ENCODE peak calls at places on chromosome 1, in ten cellular contexts. One of them, this sample, is unnamed.

GRCh38 chr1:41728403-41729202 is 190.1 kb downstream of the HIVEP3 start:
- DNase-seq in mucosa of descending colon: peak
- DNase-seq in anterior cingulate cortex: no peak
- DNase-seq in NCI-H1092 treated with DMSO at 0.1 percent for 48 hours: peak
- DNase-seq in left ventricle myocardium inferior: no peak
- DNase-seq in LoVo: no peak
- DNase-seq in T-cell: peak
- DNase-seq in SJSA1: no peak
- DNase-seq in epithelial cell of esophagus: no peak
- DNase-seq in HuH-7: no peak
- DNase-seq in this sample: no peak

GRCh38 chr1:183267646-183268431 is 81.8 kb downstream of the LAMC2 start:
- DNase-seq in mucosa of descending colon: no peak
- DNase-seq in anterior cingulate cortex: no peak
- DNase-seq in NCI-H1092 treated with DMSO at 0.1 percent for 48 hours: no peak
- DNase-seq in left ventricle myocardium inferior: no peak
- DNase-seq in LoVo: peak
- DNase-seq in T-cell: no peak
- DNase-seq in SJSA1: no peak
- DNase-seq in epithelial cell of esophagus: peak
- DNase-seq in HuH-7: no peak
- DNase-seq in this sample: no peak

GRCh38 chr1:215119719-215120118 is 37.2 kb downstream of the KCNK2 start:
- DNase-seq in mucosa of descending colon: no peak
- DNase-seq in anterior cingulate cortex: no peak
- DNase-seq in NCI-H1092 treated with DMSO at 0.1 percent for 48 hours: no peak
- DNase-seq in left ventricle myocardium inferior: no peak
- DNase-seq in LoVo: no peak
- DNase-seq in T-cell: no peak
- DNase-seq in SJSA1: no peak
- DNase-seq in epithelial cell of esophagus: no peak
- DNase-seq in HuH-7: no peak
- DNase-seq in this sample: no peak

GRCh38 chr1:14369526-14370213 is 228.8 kb upstream of the KAZN start:
- DNase-seq in mucosa of descending colon: no peak
- DNase-seq in anterior cingulate cortex: no peak
- DNase-seq in NCI-H1092 treated with DMSO at 0.1 percent for 48 hours: no peak
- DNase-seq in left ventricle myocardium inferior: no peak
- DNase-seq in LoVo: no peak
- DNase-seq in T-cell: no peak
- DNase-seq in SJSA1: no peak
- DNase-seq in epithelial cell of esophagus: no peak
- DNase-seq in HuH-7: no peak
- DNase-seq in this sample: no peak

GRCh38 chr1:39061951-39062350 is 35.8 kb downstream of the NDUFS5 start:
- DNase-seq in mucosa of descending colon: no peak
- DNase-seq in anterior cingulate cortex: no peak
- DNase-seq in NCI-H1092 treated with DMSO at 0.1 percent for 48 hours: no peak
- DNase-seq in left ventricle myocardium inferior: no peak
- DNase-seq in LoVo: no peak
- DNase-seq in T-cell: no peak
- DNase-seq in SJSA1: no peak
- DNase-seq in epithelial cell of esophagus: no peak
- DNase-seq in HuH-7: no peak
- DNase-seq in this sample: no peak

GRCh38 chr1:214364335-214364734 is 83.4 kb downstream of the SMYD2 start:
- DNase-seq in mucosa of descending colon: no peak
- DNase-seq in anterior cingulate cortex: no peak
- DNase-seq in NCI-H1092 treated with DMSO at 0.1 percent for 48 hours: no peak
- DNase-seq in left ventricle myocardium inferior: peak
- DNase-seq in LoVo: no peak
- DNase-seq in T-cell: no peak
- DNase-seq in SJSA1: no peak
- DNase-seq in epithelial cell of esophagus: no peak
- DNase-seq in HuH-7: no peak
- DNase-seq in this sample: no peak

GRCh38 chr1:91505086-91505485 is 4.4 kb downstream of the CDC7 start:
- DNase-seq in mucosa of descending colon: no peak
- DNase-seq in anterior cingulate cortex: no peak
- DNase-seq in NCI-H1092 treated with DMSO at 0.1 percent for 48 hours: no peak
- DNase-seq in left ventricle myocardium inferior: no peak
- DNase-seq in LoVo: no peak
- DNase-seq in T-cell: no peak
- DNase-seq in SJSA1: no peak
- DNase-seq in epithelial cell of esophagus: no peak
- DNase-seq in HuH-7: no peak
- DNase-seq in this sample: no peak

GRCh38 chr1:160373696-160374095 is 6.8 kb downstream of the NHLH1 start:
- DNase-seq in mucosa of descending colon: no peak
- DNase-seq in anterior cingulate cortex: no peak
- DNase-seq in NCI-H1092 treated with DMSO at 0.1 percent for 48 hours: no peak
- DNase-seq in left ventricle myocardium inferior: no peak
- DNase-seq in LoVo: no peak
- DNase-seq in T-cell: no peak
- DNase-seq in SJSA1: no peak
- DNase-seq in epithelial cell of esophagus: peak
- DNase-seq in HuH-7: no peak
- DNase-seq in this sample: no peak

GRCh38 chr1:236913371-236914037 is 90.7 kb downstream of the MT1HL1 start:
- DNase-seq in mucosa of descending colon: no peak
- DNase-seq in anterior cingulate cortex: no peak
- DNase-seq in NCI-H1092 treated with DMSO at 0.1 percent for 48 hours: no peak
- DNase-seq in left ventricle myocardium inferior: no peak
- DNase-seq in LoVo: no peak
- DNase-seq in T-cell: no peak
- DNase-seq in SJSA1: no peak
- DNase-seq in epithelial cell of esophagus: peak
- DNase-seq in HuH-7: no peak
- DNase-seq in this sample: no peak

GRCh38 chr1:8010080-8010664 is 15.9 kb downstream of the ERRFI1 start:
- DNase-seq in mucosa of descending colon: no peak
- DNase-seq in anterior cingulate cortex: no peak
- DNase-seq in NCI-H1092 treated with DMSO at 0.1 percent for 48 hours: no peak
- DNase-seq in left ventricle myocardium inferior: peak
- DNase-seq in LoVo: no peak
- DNase-seq in T-cell: no peak
- DNase-seq in SJSA1: no peak
- DNase-seq in epithelial cell of esophagus: peak
- DNase-seq in HuH-7: no peak
- DNase-seq in this sample: no peak

GRCh38 chr1:151309851-151310323 is 17.3 kb downstream of the PI4KB start:
- DNase-seq in mucosa of descending colon: no peak
- DNase-seq in anterior cingulate cortex: no peak
- DNase-seq in NCI-H1092 treated with DMSO at 0.1 percent for 48 hours: peak
- DNase-seq in left ventricle myocardium inferior: peak
- DNase-seq in LoVo: no peak
- DNase-seq in T-cell: no peak
- DNase-seq in SJSA1: peak
- DNase-seq in epithelial cell of esophagus: no peak
- DNase-seq in HuH-7: no peak
- DNase-seq in this sample: no peak

GRCh38 chr1:97816927-97817326 is 103.9 kb downstream of the DPYD start:
- DNase-seq in mucosa of descending colon: no peak
- DNase-seq in anterior cingulate cortex: no peak
- DNase-seq in NCI-H1092 treated with DMSO at 0.1 percent for 48 hours: no peak
- DNase-seq in left ventricle myocardium inferior: no peak
- DNase-seq in LoVo: no peak
- DNase-seq in T-cell: no peak
- DNase-seq in SJSA1: no peak
- DNase-seq in epithelial cell of esophagus: no peak
- DNase-seq in HuH-7: no peak
- DNase-seq in this sample: no peak

GRCh38 chr1:109632671-109633346 is 13.2 kb downstream of the AMPD2 start:
- DNase-seq in mucosa of descending colon: peak
- DNase-seq in anterior cingulate cortex: no peak
- DNase-seq in NCI-H1092 treated with DMSO at 0.1 percent for 48 hours: peak
- DNase-seq in left ventricle myocardium inferior: no peak
- DNase-seq in LoVo: no peak
- DNase-seq in T-cell: no peak
- DNase-seq in SJSA1: no peak
- DNase-seq in epithelial cell of esophagus: no peak
- DNase-seq in HuH-7: no peak
- DNase-seq in this sample: peak

GRCh38 chr1:151534662-151535278 is 5.3 kb upstream of the TUFT1 start:
- DNase-seq in mucosa of descending colon: peak
- DNase-seq in anterior cingulate cortex: peak
- DNase-seq in NCI-H1092 treated with DMSO at 0.1 percent for 48 hours: peak
- DNase-seq in left ventricle myocardium inferior: peak
- DNase-seq in LoVo: no peak
- DNase-seq in T-cell: peak
- DNase-seq in SJSA1: peak
- DNase-seq in epithelial cell of esophagus: peak
- DNase-seq in HuH-7: peak
- DNase-seq in this sample: peak

GRCh38 chr1:211469938-211470529 is 21.9 kb downstream of the RD3 start:
- DNase-seq in mucosa of descending colon: peak
- DNase-seq in anterior cingulate cortex: no peak
- DNase-seq in NCI-H1092 treated with DMSO at 0.1 percent for 48 hours: peak
- DNase-seq in left ventricle myocardium inferior: peak
- DNase-seq in LoVo: peak
- DNase-seq in T-cell: peak
- DNase-seq in SJSA1: peak
- DNase-seq in epithelial cell of esophagus: peak
- DNase-seq in HuH-7: peak
- DNase-seq in this sample: peak

GRCh38 chr1:100545855-100546254 is 7.9 kb downstream of the GPR88 start:
- DNase-seq in mucosa of descending colon: no peak
- DNase-seq in anterior cingulate cortex: no peak
- DNase-seq in NCI-H1092 treated with DMSO at 0.1 percent for 48 hours: no peak
- DNase-seq in left ventricle myocardium inferior: no peak
- DNase-seq in LoVo: no peak
- DNase-seq in T-cell: no peak
- DNase-seq in SJSA1: no peak
- DNase-seq in epithelial cell of esophagus: no peak
- DNase-seq in HuH-7: no peak
- DNase-seq in this sample: no peak

GRCh38 chr1:27322569-27323116 is 680 bp downstream of the TMEM222 start:
- DNase-seq in mucosa of descending colon: no peak
- DNase-seq in anterior cingulate cortex: no peak
- DNase-seq in NCI-H1092 treated with DMSO at 0.1 percent for 48 hours: no peak
- DNase-seq in left ventricle myocardium inferior: no peak
- DNase-seq in LoVo: no peak
- DNase-seq in T-cell: no peak
- DNase-seq in SJSA1: no peak
- DNase-seq in epithelial cell of esophagus: no peak
- DNase-seq in HuH-7: no peak
- DNase-seq in this sample: no peak

GRCh38 chr1:160726498-160727391 is 12.3 kb upstream of the SLAMF7 start:
- DNase-seq in mucosa of descending colon: peak
- DNase-seq in anterior cingulate cortex: no peak
- DNase-seq in NCI-H1092 treated with DMSO at 0.1 percent for 48 hours: peak
- DNase-seq in left ventricle myocardium inferior: no peak
- DNase-seq in LoVo: peak
- DNase-seq in T-cell: peak
- DNase-seq in SJSA1: peak
- DNase-seq in epithelial cell of esophagus: peak
- DNase-seq in HuH-7: peak
- DNase-seq in this sample: peak

GRCh38 chr1:173960625-173961024 is 43.5 kb upstream of the SERPINC1 start:
- DNase-seq in mucosa of descending colon: no peak
- DNase-seq in anterior cingulate cortex: no peak
- DNase-seq in NCI-H1092 treated with DMSO at 0.1 percent for 48 hours: no peak
- DNase-seq in left ventricle myocardium inferior: no peak
- DNase-seq in LoVo: no peak
- DNase-seq in T-cell: no peak
- DNase-seq in SJSA1: no peak
- DNase-seq in epithelial cell of esophagus: no peak
- DNase-seq in HuH-7: no peak
- DNase-seq in this sample: no peak

GRCh38 chr1:91830242-91831131 is 55.5 kb downstream of the TGFBR3 start:
- DNase-seq in mucosa of descending colon: peak
- DNase-seq in anterior cingulate cortex: no peak
- DNase-seq in NCI-H1092 treated with DMSO at 0.1 percent for 48 hours: no peak
- DNase-seq in left ventricle myocardium inferior: peak
- DNase-seq in LoVo: peak
- DNase-seq in T-cell: no peak
- DNase-seq in SJSA1: peak
- DNase-seq in epithelial cell of esophagus: peak
- DNase-seq in HuH-7: no peak
- DNase-seq in this sample: no peak

This sample was measured in HAP-1.